ENCODE peak calls at places on chromosomes 5 and 9, in seven cellular contexts. One of them, this sample, is unnamed.

GRCh38 chr5:55691265-55692105 is 20.6 kb downstream of the SLC38A9 start:
- DNase-seq in HT1080: peak
- DNase-seq in naive thymus-derived CD4-positive, alpha-beta T cell: peak
- DNase-seq in aorta: no peak
- DNase-seq in CD4-positive, CD25-positive, alpha-beta regulatory T cell: peak
- DNase-seq in stimulated activated CD8-positive, alpha-beta memory T cell treated with anti-CD3 and anti-CD28 coated beads, Interleukin-4, amount 100 ng/mL, for 48 hours: no peak
- DNase-seq in left ventricle myocardium inferior: no peak
- DNase-seq in this sample: no peak

GRCh38 chr5:16108418-16108817 is 71.2 kb downstream of the MARCHF11 start:
- DNase-seq in stimulated activated CD8-positive, alpha-beta memory T cell treated with anti-CD3 and anti-CD28 coated beads, Interleukin-4, amount 100 ng/mL, for 48 hours: no peak
- DNase-seq in HT1080: no peak
- DNase-seq in CD4-positive, CD25-positive, alpha-beta regulatory T cell: no peak
- DNase-seq in left ventricle myocardium inferior: no peak
- DNase-seq in naive thymus-derived CD4-positive, alpha-beta T cell: no peak
- DNase-seq in aorta: no peak
- DNase-seq in this sample: no peak

GRCh38 chr5:1341863-1342262 is 3.0 kb downstream of the CLPTM1L start:
- DNase-seq in left ventricle myocardium inferior: no peak
- DNase-seq in HT1080: no peak
- DNase-seq in naive thymus-derived CD4-positive, alpha-beta T cell: no peak
- DNase-seq in CD4-positive, CD25-positive, alpha-beta regulatory T cell: no peak
- DNase-seq in aorta: no peak
- DNase-seq in stimulated activated CD8-positive, alpha-beta memory T cell treated with anti-CD3 and anti-CD28 coated beads, Interleukin-4, amount 100 ng/mL, for 48 hours: no peak
- DNase-seq in this sample: peak

GRCh38 chr5:144189800-144190429 is 19.2 kb downstream of the KCTD16 start:
- DNase-seq in left ventricle myocardium inferior: no peak
- DNase-seq in naive thymus-derived CD4-positive, alpha-beta T cell: peak
- DNase-seq in HT1080: peak
- DNase-seq in stimulated activated CD8-positive, alpha-beta memory T cell treated with anti-CD3 and anti-CD28 coated beads, Interleukin-4, amount 100 ng/mL, for 48 hours: peak
- DNase-seq in CD4-positive, CD25-positive, alpha-beta regulatory T cell: peak
- DNase-seq in aorta: peak
- DNase-seq in this sample: no peak

GRCh38 chr5:167255931-167256330 is 1035.5 kb upstream of the WWC1 start:
- DNase-seq in HT1080: no peak
- DNase-seq in CD4-positive, CD25-positive, alpha-beta regulatory T cell: no peak
- DNase-seq in aorta: no peak
- DNase-seq in stimulated activated CD8-positive, alpha-beta memory T cell treated with anti-CD3 and anti-CD28 coated beads, Interleukin-4, amount 100 ng/mL, for 48 hours: no peak
- DNase-seq in naive thymus-derived CD4-positive, alpha-beta T cell: no peak
- DNase-seq in left ventricle myocardium inferior: no peak
- DNase-seq in this sample: no peak

GRCh38 chr5:76625087-76625860 is 2.1 kb upstream of the F2RL2 start:
- DNase-seq in aorta: no peak
- DNase-seq in stimulated activated CD8-positive, alpha-beta memory T cell treated with anti-CD3 and anti-CD28 coated beads, Interleukin-4, amount 100 ng/mL, for 48 hours: no peak
- DNase-seq in naive thymus-derived CD4-positive, alpha-beta T cell: no peak
- DNase-seq in CD4-positive, CD25-positive, alpha-beta regulatory T cell: no peak
- DNase-seq in left ventricle myocardium inferior: no peak
- DNase-seq in HT1080: no peak
- DNase-seq in this sample: no peak

GRCh38 chr5:142897328-142897727 is 127.2 kb downstream of the ARHGAP26 start:
- DNase-seq in naive thymus-derived CD4-positive, alpha-beta T cell: no peak
- DNase-seq in left ventricle myocardium inferior: no peak
- DNase-seq in stimulated activated CD8-positive, alpha-beta memory T cell treated with anti-CD3 and anti-CD28 coated beads, Interleukin-4, amount 100 ng/mL, for 48 hours: no peak
- DNase-seq in HT1080: no peak
- DNase-seq in aorta: no peak
- DNase-seq in CD4-positive, CD25-positive, alpha-beta regulatory T cell: no peak
- DNase-seq in this sample: no peak

GRCh38 chr9:133532937-133533668 is 1.4 kb upstream of the ADAMTSL2 start:
- DNase-seq in HT1080: peak
- DNase-seq in CD4-positive, CD25-positive, alpha-beta regulatory T cell: peak
- DNase-seq in stimulated activated CD8-positive, alpha-beta memory T cell treated with anti-CD3 and anti-CD28 coated beads, Interleukin-4, amount 100 ng/mL, for 48 hours: peak
- DNase-seq in naive thymus-derived CD4-positive, alpha-beta T cell: peak
- DNase-seq in left ventricle myocardium inferior: peak
- DNase-seq in aorta: peak
- DNase-seq in this sample: peak

GRCh38 chr5:150511641-150512367 is 3.9 kb downstream of the NDST1 start:
- DNase-seq in HT1080: peak
- DNase-seq in aorta: peak
- DNase-seq in naive thymus-derived CD4-positive, alpha-beta T cell: no peak
- DNase-seq in CD4-positive, CD25-positive, alpha-beta regulatory T cell: no peak
- DNase-seq in left ventricle myocardium inferior: no peak
- DNase-seq in stimulated activated CD8-positive, alpha-beta memory T cell treated with anti-CD3 and anti-CD28 coated beads, Interleukin-4, amount 100 ng/mL, for 48 hours: no peak
- DNase-seq in this sample: peak

GRCh38 chr9:97397220-97397619 is 14.7 kb upstream of the TDRD7 start:
- DNase-seq in aorta: no peak
- DNase-seq in HT1080: peak
- DNase-seq in naive thymus-derived CD4-positive, alpha-beta T cell: no peak
- DNase-seq in CD4-positive, CD25-positive, alpha-beta regulatory T cell: no peak
- DNase-seq in stimulated activated CD8-positive, alpha-beta memory T cell treated with anti-CD3 and anti-CD28 coated beads, Interleukin-4, amount 100 ng/mL, for 48 hours: peak
- DNase-seq in left ventricle myocardium inferior: no peak
- DNase-seq in this sample: no peak

GRCh38 chr5:98770911-98771322 is 2.5 kb upstream of the RGMB start:
- DNase-seq in aorta: no peak
- DNase-seq in left ventricle myocardium inferior: no peak
- DNase-seq in CD4-positive, CD25-positive, alpha-beta regulatory T cell: peak
- DNase-seq in HT1080: peak
- DNase-seq in stimulated activated CD8-positive, alpha-beta memory T cell treated with anti-CD3 and anti-CD28 coated beads, Interleukin-4, amount 100 ng/mL, for 48 hours: no peak
- DNase-seq in naive thymus-derived CD4-positive, alpha-beta T cell: peak
- DNase-seq in this sample: no peak

GRCh38 chr5:89967806-89968444 is 441.6 kb downstream of the CETN3 start:
- DNase-seq in naive thymus-derived CD4-positive, alpha-beta T cell: no peak
- DNase-seq in aorta: no peak
- DNase-seq in HT1080: peak
- DNase-seq in CD4-positive, CD25-positive, alpha-beta regulatory T cell: no peak
- DNase-seq in stimulated activated CD8-positive, alpha-beta memory T cell treated with anti-CD3 and anti-CD28 coated beads, Interleukin-4, amount 100 ng/mL, for 48 hours: no peak
- DNase-seq in left ventricle myocardium inferior: no peak
- DNase-seq in this sample: no peak

GRCh38 chr9:91682806-91683205 is 259.2 kb upstream of the NFIL3 start:
- DNase-seq in stimulated activated CD8-positive, alpha-beta memory T cell treated with anti-CD3 and anti-CD28 coated beads, Interleukin-4, amount 100 ng/mL, for 48 hours: no peak
- DNase-seq in CD4-positive, CD25-positive, alpha-beta regulatory T cell: no peak
- DNase-seq in left ventricle myocardium inferior: no peak
- DNase-seq in naive thymus-derived CD4-positive, alpha-beta T cell: no peak
- DNase-seq in HT1080: no peak
- DNase-seq in aorta: no peak
- DNase-seq in this sample: no peak

GRCh38 chr9:90942555-90942954 is 140.9 kb downstream of the SYK start:
- DNase-seq in left ventricle myocardium inferior: no peak
- DNase-seq in aorta: no peak
- DNase-seq in CD4-positive, CD25-positive, alpha-beta regulatory T cell: no peak
- DNase-seq in naive thymus-derived CD4-positive, alpha-beta T cell: no peak
- DNase-seq in stimulated activated CD8-positive, alpha-beta memory T cell treated with anti-CD3 and anti-CD28 coated beads, Interleukin-4, amount 100 ng/mL, for 48 hours: no peak
- DNase-seq in HT1080: no peak
- DNase-seq in this sample: no peak

GRCh38 chr9:85599540-85600140 is 142.1 kb downstream of the AGTPBP1 start:
- DNase-seq in aorta: no peak
- DNase-seq in stimulated activated CD8-positive, alpha-beta memory T cell treated with anti-CD3 and anti-CD28 coated beads, Interleukin-4, amount 100 ng/mL, for 48 hours: no peak
- DNase-seq in HT1080: no peak
- DNase-seq in naive thymus-derived CD4-positive, alpha-beta T cell: no peak
- DNase-seq in CD4-positive, CD25-positive, alpha-beta regulatory T cell: no peak
- DNase-seq in left ventricle myocardium inferior: no peak
- DNase-seq in this sample: no peak

GRCh38 chr5:135244620-135245021 is 154.4 kb downstream of the MACROH2A1 start:
- DNase-seq in stimulated activated CD8-positive, alpha-beta memory T cell treated with anti-CD3 and anti-CD28 coated beads, Interleukin-4, amount 100 ng/mL, for 48 hours: peak
- DNase-seq in left ventricle myocardium inferior: no peak
- DNase-seq in aorta: peak
- DNase-seq in CD4-positive, CD25-positive, alpha-beta regulatory T cell: no peak
- DNase-seq in naive thymus-derived CD4-positive, alpha-beta T cell: no peak
- DNase-seq in HT1080: no peak
- DNase-seq in this sample: no peak

GRCh38 chr5:178289438-178289837 is 56.8 kb upstream of the PHYKPL start:
- DNase-seq in naive thymus-derived CD4-positive, alpha-beta T cell: no peak
- DNase-seq in CD4-positive, CD25-positive, alpha-beta regulatory T cell: no peak
- DNase-seq in aorta: peak
- DNase-seq in HT1080: no peak
- DNase-seq in stimulated activated CD8-positive, alpha-beta memory T cell treated with anti-CD3 and anti-CD28 coated beads, Interleukin-4, amount 100 ng/mL, for 48 hours: no peak
- DNase-seq in left ventricle myocardium inferior: no peak
- DNase-seq in this sample: peak

GRCh38 chr5:53257806-53258373 is 148.3 kb upstream of the MOCS2 start:
- DNase-seq in aorta: no peak
- DNase-seq in left ventricle myocardium inferior: no peak
- DNase-seq in naive thymus-derived CD4-positive, alpha-beta T cell: no peak
- DNase-seq in stimulated activated CD8-positive, alpha-beta memory T cell treated with anti-CD3 and anti-CD28 coated beads, Interleukin-4, amount 100 ng/mL, for 48 hours: no peak
- DNase-seq in CD4-positive, CD25-positive, alpha-beta regulatory T cell: no peak
- DNase-seq in HT1080: no peak
- DNase-seq in this sample: no peak

GRCh38 chr5:175784230-175784629 is 87.1 kb upstream of the CPLX2 start:
- DNase-seq in naive thymus-derived CD4-positive, alpha-beta T cell: no peak
- DNase-seq in stimulated activated CD8-positive, alpha-beta memory T cell treated with anti-CD3 and anti-CD28 coated beads, Interleukin-4, amount 100 ng/mL, for 48 hours: no peak
- DNase-seq in left ventricle myocardium inferior: no peak
- DNase-seq in aorta: no peak
- DNase-seq in HT1080: no peak
- DNase-seq in CD4-positive, CD25-positive, alpha-beta regulatory T cell: no peak
- DNase-seq in this sample: no peak

GRCh38 chr9:134942011-134942410 is 24.3 kb upstream of the FCN1 start:
- DNase-seq in CD4-positive, CD25-positive, alpha-beta regulatory T cell: no peak
- DNase-seq in stimulated activated CD8-positive, alpha-beta memory T cell treated with anti-CD3 and anti-CD28 coated beads, Interleukin-4, amount 100 ng/mL, for 48 hours: no peak
- DNase-seq in naive thymus-derived CD4-positive, alpha-beta T cell: no peak
- DNase-seq in left ventricle myocardium inferior: no peak
- DNase-seq in HT1080: no peak
- DNase-seq in aorta: peak
- DNase-seq in this sample: peak

GRCh38 chr5:153672347-153673090 is 182.0 kb downstream of the GRIA1 start:
- DNase-seq in CD4-positive, CD25-positive, alpha-beta regulatory T cell: no peak
- DNase-seq in naive thymus-derived CD4-positive, alpha-beta T cell: no peak
- DNase-seq in stimulated activated CD8-positive, alpha-beta memory T cell treated with anti-CD3 and anti-CD28 coated beads, Interleukin-4, amount 100 ng/mL, for 48 hours: no peak
- DNase-seq in HT1080: peak
- DNase-seq in aorta: no peak
- DNase-seq in left ventricle myocardium inferior: no peak
- DNase-seq in this sample: no peak

GRCh38 chr9:27441741-27442070 is 82.4 kb upstream of the IFNK start:
- DNase-seq in stimulated activated CD8-positive, alpha-beta memory T cell treated with anti-CD3 and anti-CD28 coated beads, Interleukin-4, amount 100 ng/mL, for 48 hours: no peak
- DNase-seq in left ventricle myocardium inferior: no peak
- DNase-seq in CD4-positive, CD25-positive, alpha-beta regulatory T cell: no peak
- DNase-seq in HT1080: no peak
- DNase-seq in naive thymus-derived CD4-positive, alpha-beta T cell: no peak
- DNase-seq in aorta: no peak
- DNase-seq in this sample: no peak

GRCh38 chr5:74337252-74338100 is 303.1 kb downstream of the ENC1 start:
- DNase-seq in stimulated activated CD8-positive, alpha-beta memory T cell treated with anti-CD3 and anti-CD28 coated beads, Interleukin-4, amount 100 ng/mL, for 48 hours: no peak
- DNase-seq in HT1080: no peak
- DNase-seq in left ventricle myocardium inferior: no peak
- DNase-seq in naive thymus-derived CD4-positive, alpha-beta T cell: no peak
- DNase-seq in CD4-positive, CD25-positive, alpha-beta regulatory T cell: no peak
- DNase-seq in aorta: no peak
- DNase-seq in this sample: no peak

GRCh38 chr5:138626333-138626944 is 51.2 kb upstream of the HSPA9 start:
- DNase-seq in HT1080: peak
- DNase-seq in left ventricle myocardium inferior: no peak
- DNase-seq in aorta: no peak
- DNase-seq in stimulated activated CD8-positive, alpha-beta memory T cell treated with anti-CD3 and anti-CD28 coated beads, Interleukin-4, amount 100 ng/mL, for 48 hours: no peak
- DNase-seq in naive thymus-derived CD4-positive, alpha-beta T cell: no peak
- DNase-seq in CD4-positive, CD25-positive, alpha-beta regulatory T cell: no peak
- DNase-seq in this sample: no peak

GRCh38 chr5:44275908-44276307 is 113.3 kb downstream of the FGF10 start:
- DNase-seq in aorta: no peak
- DNase-seq in CD4-positive, CD25-positive, alpha-beta regulatory T cell: no peak
- DNase-seq in naive thymus-derived CD4-positive, alpha-beta T cell: no peak
- DNase-seq in left ventricle myocardium inferior: no peak
- DNase-seq in HT1080: no peak
- DNase-seq in stimulated activated CD8-positive, alpha-beta memory T cell treated with anti-CD3 and anti-CD28 coated beads, Interleukin-4, amount 100 ng/mL, for 48 hours: no peak
- DNase-seq in this sample: no peak